ENCODE peak calls at places on chromosomes 6 and 20, in six cellular contexts. One of them, this sample, is unnamed.
A peak's percentile ranks its signal among the peaks of the same experiment; 100 is the strongest.

GRCh38 chr6:87115402-87116135 is 20.7 kb upstream of the CGA start:
- DNase-seq in GM23338: peak; percentile 38
- DNase-seq in IMR-90: no peak
- DNase-seq in H1: no peak
- DNase-seq in mammary epithelial cell: no peak
- DNase-seq in fibroblast of lung: no peak
- DNase-seq in this sample: no peak

GRCh38 chr6:53168516-53169257 is 20.0 kb upstream of the GCM1 start:
- DNase-seq in H1: no peak
- DNase-seq in GM23338: peak; percentile 25
- DNase-seq in IMR-90: peak; percentile 36
- DNase-seq in fibroblast of lung: no peak
- DNase-seq in mammary epithelial cell: peak; percentile 53
- DNase-seq in this sample: peak; percentile 34

GRCh38 chr20:61956396-61957342 is 109.0 kb downstream of the TAF4 start:
- DNase-seq in H1: no peak
- DNase-seq in fibroblast of lung: peak; percentile 77
- DNase-seq in mammary epithelial cell: no peak
- DNase-seq in GM23338: no peak
- DNase-seq in IMR-90: peak; percentile 93
- DNase-seq in this sample: no peak

GRCh38 chr20:39876974-39877615 is 811.9 kb downstream of the MAFB start:
- DNase-seq in GM23338: no peak
- DNase-seq in mammary epithelial cell: no peak
- DNase-seq in H1: no peak
- DNase-seq in fibroblast of lung: no peak
- DNase-seq in IMR-90: no peak
- DNase-seq in this sample: no peak

GRCh38 chr6:148147431-148147830 is 195.2 kb upstream of the SASH1 start:
- DNase-seq in fibroblast of lung: no peak
- DNase-seq in GM23338: no peak
- DNase-seq in IMR-90: no peak
- DNase-seq in H1: no peak
- DNase-seq in mammary epithelial cell: no peak
- DNase-seq in this sample: no peak

GRCh38 chr6:127855542-127856159 is 45.2 kb downstream of the THEMIS start:
- DNase-seq in IMR-90: peak; percentile 45
- DNase-seq in GM23338: peak; percentile 49
- DNase-seq in mammary epithelial cell: no peak
- DNase-seq in H1: no peak
- DNase-seq in fibroblast of lung: peak; percentile 64
- DNase-seq in this sample: no peak

GRCh38 chr20:50371878-50372769 is 138.1 kb upstream of the PTPN1 start:
- DNase-seq in mammary epithelial cell: peak; percentile 71
- DNase-seq in H1: no peak
- DNase-seq in fibroblast of lung: no peak
- DNase-seq in IMR-90: peak; percentile 27
- DNase-seq in GM23338: no peak
- DNase-seq in this sample: no peak

GRCh38 chr6:111551521-111552231 is 54.0 kb downstream of the TRAF3IP2 start:
- DNase-seq in H1: no peak
- DNase-seq in IMR-90: no peak
- DNase-seq in mammary epithelial cell: no peak
- DNase-seq in fibroblast of lung: no peak
- DNase-seq in GM23338: no peak
- DNase-seq in this sample: peak; percentile 78

GRCh38 chr6:8530775-8531435 is 95.6 kb upstream of the SLC35B3 start:
- DNase-seq in H1: no peak
- DNase-seq in mammary epithelial cell: peak; percentile 37
- DNase-seq in IMR-90: no peak
- DNase-seq in GM23338: peak; percentile 21
- DNase-seq in fibroblast of lung: peak; percentile 1
- DNase-seq in this sample: no peak

GRCh38 chr20:33139467-33139866 is 28.5 kb upstream of the BPIFA2 start:
- DNase-seq in IMR-90: no peak
- DNase-seq in H1: no peak
- DNase-seq in fibroblast of lung: no peak
- DNase-seq in GM23338: no peak
- DNase-seq in mammary epithelial cell: no peak
- DNase-seq in this sample: no peak

GRCh38 chr6:4256969-4257368 is 121.6 kb upstream of the ECI2 start:
- DNase-seq in GM23338: no peak
- DNase-seq in IMR-90: peak; percentile 34
- DNase-seq in H1: no peak
- DNase-seq in mammary epithelial cell: no peak
- DNase-seq in fibroblast of lung: no peak
- DNase-seq in this sample: no peak
- H3K4me2 ChIP-seq in GM23338: no peak overlapping the region
- H3K4me2 ChIP-seq in IMR-90: no peak overlapping the region
- H3K4me2 ChIP-seq in H1: no peak overlapping the region
- H3K4me2 ChIP-seq in mammary epithelial cell: no peak overlapping the region
- H3K4me2 ChIP-seq in fibroblast of lung: no peak overlapping the region
- H3K4me2 ChIP-seq in this sample: no peak overlapping the region

DNA sequence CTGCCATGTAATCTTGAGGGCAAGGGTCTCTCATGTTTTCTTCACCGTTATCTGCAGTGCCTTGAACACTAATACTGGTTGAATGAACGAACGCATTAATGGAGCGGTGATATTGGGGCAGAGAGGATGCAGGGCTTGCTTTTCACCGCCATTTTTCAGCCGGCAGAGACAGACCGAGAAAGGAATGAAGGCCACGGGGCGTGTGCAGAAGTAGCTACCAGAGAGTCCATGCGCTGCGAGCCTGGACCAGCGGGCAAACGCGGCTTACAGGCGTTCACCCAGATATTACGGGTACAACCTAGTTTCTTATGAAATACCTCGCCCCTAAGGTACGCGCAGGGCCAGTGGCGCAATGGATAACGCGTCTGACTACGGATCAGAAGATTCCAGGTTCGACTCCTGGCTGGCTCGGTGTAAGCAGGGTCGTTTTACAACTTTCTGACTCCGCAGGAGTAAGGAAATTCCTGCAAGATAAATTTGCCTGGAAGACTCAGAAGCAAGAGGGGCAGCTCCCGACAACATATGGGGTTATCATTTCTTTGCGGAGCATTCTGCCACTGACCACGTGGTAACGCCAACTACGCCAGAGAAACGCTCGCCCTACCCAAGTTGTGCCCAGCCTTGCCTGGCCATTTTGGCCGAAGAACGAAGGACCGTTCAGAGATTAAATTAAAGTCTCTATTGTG is 863 bp upstream of the HMGN4 start:
- DNase-seq in mammary epithelial cell: peak; percentile 94
- DNase-seq in IMR-90: peak; percentile 96
- DNase-seq in GM23338: peak; percentile 91
- DNase-seq in fibroblast of lung: peak; percentile 93
- DNase-seq in H1: peak; percentile 98
- DNase-seq in this sample: peak; percentile 89
- H3K4me1 ChIP-seq in mammary epithelial cell: peaks cover 21% of the 10 kb centered on the region
- H3K4me1 ChIP-seq in IMR-90: peaks cover 2% of the 10 kb centered on the region
- H3K4me1 ChIP-seq in GM23338: peaks cover 35% of the 10 kb centered on the region
- H3K4me1 ChIP-seq in fibroblast of lung: peaks cover 7% of the 10 kb centered on the region
- H3K4me1 ChIP-seq in H1: peaks cover 4% of the 10 kb centered on the region
- H3K4me1 ChIP-seq in this sample: peaks cover 21% of the 10 kb centered on the region

DNA sequence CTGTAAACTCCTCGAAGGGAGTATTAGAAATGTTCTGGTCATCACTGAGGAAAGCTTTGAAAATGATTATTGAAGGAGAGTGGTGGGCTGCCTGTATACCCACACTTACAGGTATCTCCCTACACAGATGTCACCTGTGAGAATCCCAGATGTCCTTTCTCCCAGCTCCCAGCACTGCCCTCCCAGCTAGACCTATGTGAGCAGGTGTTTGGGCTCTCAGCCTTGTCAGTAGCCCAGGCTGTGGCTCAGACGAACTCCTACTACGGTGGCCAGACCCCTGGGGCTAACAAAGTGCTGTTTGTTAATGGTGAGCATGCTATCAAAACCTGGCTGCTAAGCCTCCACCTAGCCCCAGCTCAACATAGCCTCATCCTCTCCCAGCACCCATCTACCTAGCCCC is 7.1 kb downstream of the PRSS16 start:
- DNase-seq in GM23338: no peak
- DNase-seq in H1: no peak
- DNase-seq in IMR-90: no peak
- DNase-seq in mammary epithelial cell: no peak
- DNase-seq in fibroblast of lung: no peak
- DNase-seq in this sample: no peak
- H3K27me3 ChIP-seq in GM23338: peaks cover 4% of the 10 kb centered on the region
- H3K27me3 ChIP-seq in H1: no peaks in the 10 kb centered on the region
- H3K27me3 ChIP-seq in IMR-90: peaks cover 35% of the 10 kb centered on the region
- H3K27me3 ChIP-seq in mammary epithelial cell: no peaks in the 10 kb centered on the region
- H3K27me3 ChIP-seq in fibroblast of lung: peaks cover 19% of the 10 kb centered on the region
- H3K27me3 ChIP-seq in this sample: no peaks in the 10 kb centered on the region

DNA sequence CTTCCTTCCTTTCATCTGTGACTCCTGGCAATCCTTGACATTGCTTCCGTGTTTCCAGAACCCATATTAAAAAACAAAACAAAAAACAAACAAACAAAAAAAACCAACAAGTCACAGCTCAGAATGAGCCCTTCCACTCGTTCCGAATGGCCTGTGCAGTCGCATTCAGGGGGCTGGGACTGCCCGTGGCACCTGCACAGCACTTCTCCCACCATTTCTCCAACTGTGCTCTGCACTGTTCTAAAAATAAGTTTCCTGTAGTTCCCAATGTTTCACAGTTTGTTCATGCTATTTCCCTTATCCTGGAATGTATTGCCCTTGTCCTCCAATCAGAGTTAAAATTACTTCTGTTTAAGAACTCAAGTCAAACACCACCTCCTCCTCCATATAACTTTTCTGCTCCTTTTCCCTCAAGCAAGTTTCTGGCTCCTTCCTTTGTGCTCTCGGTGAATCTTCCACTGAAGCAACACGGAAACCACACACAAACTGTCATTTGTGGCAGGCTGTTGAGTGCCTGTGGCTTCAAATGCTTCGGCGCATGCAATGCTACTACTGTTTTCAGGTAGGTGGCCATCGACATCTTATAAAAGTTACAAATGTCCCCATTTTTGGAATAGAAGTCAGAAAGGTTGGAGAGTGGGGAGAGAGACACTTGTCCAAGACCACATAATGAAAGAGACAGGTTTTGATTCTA is 57.7 kb downstream of the PDE10A start:
- DNase-seq in mammary epithelial cell: no peak
- DNase-seq in fibroblast of lung: no peak
- DNase-seq in H1: no peak
- DNase-seq in GM23338: no peak
- DNase-seq in IMR-90: no peak
- DNase-seq in this sample: no peak
- H3K4me2 ChIP-seq in mammary epithelial cell: no peak overlapping the region
- H3K4me2 ChIP-seq in fibroblast of lung: no peak overlapping the region
- H3K4me2 ChIP-seq in H1: no peak overlapping the region
- H3K4me2 ChIP-seq in GM23338: no peak overlapping the region
- H3K4me2 ChIP-seq in IMR-90: no peak overlapping the region
- H3K4me2 ChIP-seq in this sample: peak overlapping the region; percentile 39

GRCh38 chr6:30635834-30636233 is 9.2 kb downstream of the ATAT1 start:
- DNase-seq in fibroblast of lung: no peak
- DNase-seq in GM23338: no peak
- DNase-seq in IMR-90: no peak
- DNase-seq in H1: no peak
- DNase-seq in mammary epithelial cell: no peak
- DNase-seq in this sample: no peak

GRCh38 chr6:30643656-30644055 is 3.3 kb upstream of the C6orf136 start:
- DNase-seq in H1: no peak
- DNase-seq in fibroblast of lung: no peak
- DNase-seq in mammary epithelial cell: no peak
- DNase-seq in GM23338: no peak
- DNase-seq in IMR-90: no peak
- DNase-seq in this sample: no peak

GRCh38 chr6:30644769-30645168 is 2.2 kb upstream of the C6orf136 start:
- DNase-seq in IMR-90: no peak
- DNase-seq in H1: no peak
- DNase-seq in GM23338: no peak
- DNase-seq in fibroblast of lung: no peak
- DNase-seq in mammary epithelial cell: no peak
- DNase-seq in this sample: no peak

GRCh38 chr6:30641048-30641447 is 5.9 kb upstream of the C6orf136 start:
- DNase-seq in fibroblast of lung: no peak
- DNase-seq in mammary epithelial cell: no peak
- DNase-seq in GM23338: no peak
- DNase-seq in IMR-90: no peak
- DNase-seq in H1: no peak
- DNase-seq in this sample: no peak

GRCh38 chr6:30640481-30640880 is 6.5 kb upstream of the C6orf136 start:
- DNase-seq in mammary epithelial cell: no peak
- DNase-seq in IMR-90: no peak
- DNase-seq in fibroblast of lung: no peak
- DNase-seq in H1: no peak
- DNase-seq in GM23338: no peak
- DNase-seq in this sample: no peak
- H3K4me1 ChIP-seq in mammary epithelial cell: no peaks in the 10 kb centered on the region
- H3K4me1 ChIP-seq in IMR-90: no peaks in the 10 kb centered on the region
- H3K4me1 ChIP-seq in fibroblast of lung: no peaks in the 10 kb centered on the region
- H3K4me1 ChIP-seq in H1: no peaks in the 10 kb centered on the region
- H3K4me1 ChIP-seq in GM23338: no peaks in the 10 kb centered on the region
- H3K4me1 ChIP-seq in this sample: no peaks in the 10 kb centered on the region

GRCh38 chr6:131949909-131950766 is 1.0 kb downstream of the CCN2 start:
- DNase-seq in IMR-90: peak; percentile 92
- DNase-seq in mammary epithelial cell: peak; percentile 85
- DNase-seq in fibroblast of lung: peak; percentile 95
- DNase-seq in GM23338: peak; percentile 75
- DNase-seq in H1: peak; percentile 81
- DNase-seq in this sample: no peak
- H3K27me3 ChIP-seq in IMR-90: no peaks in the 10 kb centered on the region
- H3K27me3 ChIP-seq in mammary epithelial cell: no peaks in the 10 kb centered on the region
- H3K27me3 ChIP-seq in fibroblast of lung: no peaks in the 10 kb centered on the region
- H3K27me3 ChIP-seq in GM23338: no peaks in the 10 kb centered on the region
- H3K27me3 ChIP-seq in H1: no peaks in the 10 kb centered on the region
- H3K27me3 ChIP-seq in this sample: no peaks in the 10 kb centered on the region

GRCh38 chr6:20175810-20176209 is 36.5 kb downstream of the MBOAT1 start:
- DNase-seq in GM23338: no peak
- DNase-seq in H1: no peak
- DNase-seq in mammary epithelial cell: no peak
- DNase-seq in fibroblast of lung: no peak
- DNase-seq in IMR-90: no peak
- DNase-seq in this sample: no peak

GRCh38 chr6:20182069-20182468 is 30.2 kb downstream of the MBOAT1 start:
- DNase-seq in fibroblast of lung: no peak
- DNase-seq in GM23338: no peak
- DNase-seq in mammary epithelial cell: no peak
- DNase-seq in H1: no peak
- DNase-seq in IMR-90: no peak
- DNase-seq in this sample: no peak

GRCh38 chr6:20182926-20183521 is 29.2 kb downstream of the MBOAT1 start:
- DNase-seq in IMR-90: peak; percentile 18
- DNase-seq in mammary epithelial cell: peak; percentile 83
- DNase-seq in H1: no peak
- DNase-seq in fibroblast of lung: no peak
- DNase-seq in GM23338: no peak
- DNase-seq in this sample: peak; percentile 81

GRCh38 chr6:20178327-20178726 is 33.9 kb downstream of the MBOAT1 start:
- DNase-seq in fibroblast of lung: no peak
- DNase-seq in H1: no peak
- DNase-seq in GM23338: no peak
- DNase-seq in mammary epithelial cell: no peak
- DNase-seq in IMR-90: no peak
- DNase-seq in this sample: no peak

DNA sequence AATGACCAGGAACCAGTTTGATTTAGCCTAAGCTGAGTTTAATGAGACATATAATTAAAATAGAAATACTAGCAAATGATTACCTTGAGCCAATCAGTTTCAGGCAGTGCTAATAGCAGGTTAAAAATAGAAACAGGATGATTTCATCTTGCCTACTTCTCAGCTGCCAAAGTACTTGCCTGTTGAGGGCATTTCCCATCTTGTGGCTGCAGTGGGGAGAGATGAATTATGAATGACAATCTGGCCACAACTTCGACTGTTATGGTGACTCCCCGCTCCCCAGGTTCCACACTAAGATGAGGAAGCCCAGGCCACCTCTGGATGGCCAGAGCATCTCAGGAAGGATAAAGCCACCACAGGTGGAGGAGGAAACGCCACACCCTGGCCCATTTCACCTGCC is 31.3 kb downstream of the MBOAT1 start:
- DNase-seq in IMR-90: no peak
- DNase-seq in GM23338: no peak
- DNase-seq in mammary epithelial cell: peak; percentile 16
- DNase-seq in H1: no peak
- DNase-seq in fibroblast of lung: no peak
- DNase-seq in this sample: no peak
- H3K4me2 ChIP-seq in IMR-90: no peak overlapping the region
- H3K4me2 ChIP-seq in GM23338: no peak overlapping the region
- H3K4me2 ChIP-seq in mammary epithelial cell: no peak overlapping the region
- H3K4me2 ChIP-seq in H1: no peak overlapping the region
- H3K4me2 ChIP-seq in fibroblast of lung: no peak overlapping the region
- H3K4me2 ChIP-seq in this sample: no peak overlapping the region

This sample was measured in PC-9.